ENCODE peak calls at places on chromosomes 6 and 20, in ten cellular contexts. M, X, G, F, Z, V, I, Q, L and D are unnamed samples.

GRCh38 chr6:70371454-70372105 is 41.7 kb upstream of the FAM135A start:
- DNase-seq in X (no peak), G (no peak), F (no peak), L (no peak), M (no peak), Q (no peak), Z (no peak), V (peak; percentile 67), I (peak; percentile 47), D (peak; percentile 68)

GRCh38 chr6:63598251-63599036 is 26.2 kb downstream of the LOC128125822 start:
- DNase-seq in V (peak; percentile 69), Q (peak; percentile 74), X (peak; percentile 57), L (peak; percentile 76), Z (peak; percentile 72), I (peak; percentile 83), G (peak; percentile 53), F (peak; percentile 50), M (peak; percentile 25), D (peak; percentile 83)

GRCh38 chr6:37260063-37260843 is 2.3 kb upstream of the TMEM217 start:
- DNase-seq in F (no peak), M (no peak), I (peak; percentile 64), G (no peak), V (no peak), Z (no peak), X (no peak), L (no peak), Q (no peak), D (peak; percentile 44)

GRCh38 chr6:158303210-158303731 is 9.0 kb upstream of the TULP4 start:
- DNase-seq in X (no peak), L (no peak), F (no peak), V (peak; percentile 49), M (no peak), Z (no peak), I (no peak), Q (no peak), G (no peak), D (no peak)

GRCh38 chr6:69026715-69027114 is 391.6 kb downstream of the ADGRB3 start:
- DNase-seq in Z (no peak), F (no peak), M (no peak), G (no peak), L (no peak), X (no peak), I (no peak), Q (no peak), V (no peak), D (no peak)

GRCh38 chr6:36907781-36908180 is 22.0 kb downstream of the C6orf89 start:
- DNase-seq in F (no peak), I (no peak), V (no peak), G (peak; percentile 56), X (no peak), Q (peak; percentile 71), L (peak; percentile 91), M (no peak), Z (no peak), D (no peak)

GRCh38 chr6:45895569-45895968 is 120.1 kb downstream of the CLIC5 start:
- DNase-seq in I (no peak), Z (no peak), L (no peak), Q (no peak), M (no peak), G (no peak), F (no peak), V (no peak), X (no peak), D (no peak)

GRCh38 chr6:41255638-41256246 is 27.6 kb downstream of the TREML4 start:
- DNase-seq in X (no peak), Z (no peak), F (no peak), Q (no peak), L (no peak), G (no peak), V (no peak), I (no peak), M (no peak), D (peak; percentile 31)

GRCh38 chr6:99619409-99619762 is 12.8 kb downstream of the PRDM13 start:
- DNase-seq in Z (no peak), X (no peak), M (no peak), F (no peak), L (no peak), G (no peak), I (no peak), V (no peak), Q (no peak), D (no peak)

GRCh38 chr6:99617131-99617530 is 10.5 kb downstream of the PRDM13 start:
- DNase-seq in Q (no peak), V (no peak), L (no peak), G (no peak), I (no peak), M (no peak), X (no peak), Z (no peak), F (no peak), D (no peak)

GRCh38 chr6:99613705-99614429 is 7.2 kb downstream of the PRDM13 start:
- DNase-seq in F (no peak), X (no peak), Z (no peak), I (peak; percentile 60), Q (no peak), M (no peak), G (no peak), V (no peak), L (no peak), D (peak; percentile 48)

GRCh38 chr6:99614430-99615161 is 8.0 kb downstream of the PRDM13 start:
- DNase-seq in F (no peak), Z (no peak), L (no peak), Q (no peak), X (no peak), V (no peak), G (no peak), M (no peak), I (peak; percentile 56), D (peak; percentile 62)

DNA sequence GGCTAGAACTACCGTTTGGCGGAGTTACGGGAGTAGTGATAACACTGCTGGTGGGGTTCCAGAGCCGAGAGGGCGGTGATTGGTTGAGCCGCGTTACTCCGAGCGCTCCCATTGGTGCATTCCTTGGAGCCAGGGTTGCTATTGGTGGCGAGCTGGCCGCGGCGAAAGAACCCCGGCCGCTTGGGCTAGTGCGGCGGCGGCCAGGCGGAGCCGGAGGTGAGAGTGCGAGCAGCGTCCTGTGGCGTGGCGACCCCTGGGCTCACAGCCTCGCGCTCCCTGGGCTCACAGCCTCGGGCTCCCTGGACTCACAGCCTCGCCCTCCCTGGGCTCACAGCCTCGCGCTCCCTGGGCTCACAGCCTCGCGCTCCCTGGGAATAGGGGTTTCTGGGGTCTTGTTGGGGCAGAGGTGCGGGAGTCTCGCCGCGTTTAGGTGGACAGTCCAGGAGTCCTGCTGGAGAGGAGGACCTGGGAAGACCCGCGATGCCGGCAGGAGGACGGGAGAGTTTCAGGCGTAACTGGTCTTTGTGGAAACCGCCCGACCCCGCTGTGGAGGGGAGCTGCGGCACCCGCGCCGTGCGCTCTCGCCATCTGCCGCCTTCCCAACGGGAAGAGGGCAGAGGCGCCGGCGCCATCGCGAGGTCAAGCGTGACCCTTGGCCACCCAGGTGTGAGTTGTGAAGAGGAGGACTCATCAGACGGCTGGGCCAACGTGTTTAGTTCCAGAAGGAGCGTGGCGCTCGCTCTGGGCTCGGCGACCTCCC is 12.2 kb downstream of the PRDM13 start:
- DNase-seq in I (no peak), Q (no peak), V (no peak), G (no peak), X (no peak), L (no peak), M (no peak), Z (no peak), F (no peak), D (no peak)
- H3K27me3 ChIP-seq in I (peaks cover 70% of the 10 kb centered on the region), Q (peaks cover 14% of the 10 kb centered on the region), V (peaks cover 65% of the 10 kb centered on the region), G (no peaks in the 10 kb centered on the region), X (peaks cover 1% of the 10 kb centered on the region), L (peaks cover 96% of the 10 kb centered on the region), M (peaks cover 81% of the 10 kb centered on the region), Z (peaks cover 10% of the 10 kb centered on the region), F (peaks cover 89% of the 10 kb centered on the region), D (no peaks in the 10 kb centered on the region)

GRCh38 chr20:2804041-2804828 is 3.8 kb upstream of the CPXM1 start:
- DNase-seq in Q (no peak), I (no peak), L (no peak), F (peak; percentile 30), X (no peak), M (no peak), Z (no peak), V (no peak), G (no peak), D (no peak)

GRCh38 chr20:2806351-2806701 is 5.9 kb upstream of the CPXM1 start:
- DNase-seq in I (no peak), X (no peak), F (peak; percentile 16), G (no peak), L (no peak), Q (no peak), M (no peak), Z (no peak), V (no peak), D (no peak)

GRCh38 chr20:2807019-2807418 is 6.6 kb upstream of the CPXM1 start:
- DNase-seq in X (no peak), L (no peak), Q (no peak), F (peak; percentile 19), G (no peak), Z (no peak), M (no peak), I (no peak), V (no peak), D (no peak)

GRCh38 chr20:2805682-2806350 is 5.4 kb upstream of the CPXM1 start:
- DNase-seq in F (no peak), X (no peak), V (no peak), Z (no peak), Q (no peak), G (no peak), L (no peak), M (no peak), I (no peak), D (no peak)

DNA sequence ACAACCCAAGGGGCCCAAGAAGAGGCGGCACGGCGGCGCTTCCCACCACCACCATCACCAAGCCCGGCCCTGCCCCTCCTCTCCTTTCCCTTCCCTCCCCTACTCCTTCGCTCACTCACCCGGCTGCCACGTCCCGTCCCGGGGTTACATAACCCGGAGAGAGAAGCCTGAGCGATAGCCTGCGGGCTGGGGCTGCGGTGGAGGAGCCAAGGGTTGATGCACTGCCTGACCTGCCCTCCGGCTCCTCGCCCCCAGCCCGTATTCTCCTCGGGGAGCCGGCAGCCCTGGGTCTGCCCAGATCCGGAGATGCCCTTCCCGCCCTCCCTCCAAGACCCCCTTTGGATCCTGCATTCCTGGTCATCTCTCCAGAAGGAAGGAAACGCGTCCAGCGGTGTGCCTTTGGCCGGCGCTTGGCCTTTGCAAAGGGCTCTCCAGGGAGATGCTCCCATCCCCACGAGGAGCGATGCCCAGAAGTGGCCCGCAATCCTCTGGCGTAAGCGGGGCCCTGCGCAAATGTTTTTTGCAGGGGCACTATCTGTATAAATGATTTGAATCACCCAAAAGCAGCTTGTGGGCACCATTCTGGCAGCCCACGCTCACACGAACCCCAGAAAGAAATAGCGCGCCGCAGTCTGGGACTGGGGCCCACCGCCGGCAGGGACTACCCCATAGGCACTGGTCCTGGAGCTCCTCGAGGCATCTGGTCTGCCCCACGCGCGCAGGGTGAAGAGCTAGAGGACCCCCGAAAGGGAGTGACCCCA is 4.7 kb upstream of the CPXM1 start:
- DNase-seq in Z (no peak), I (no peak), M (no peak), G (no peak), F (peak; percentile 40), V (no peak), Q (no peak), L (no peak), X (no peak), D (no peak)
- H3K27me3 ChIP-seq in Z (peaks cover 29% of the 10 kb centered on the region), I (peaks cover 16% of the 10 kb centered on the region), M (peaks cover 16% of the 10 kb centered on the region), G (no peaks in the 10 kb centered on the region), F (peaks cover 24% of the 10 kb centered on the region), V (peaks cover 20% of the 10 kb centered on the region), Q (peaks cover 7% of the 10 kb centered on the region), L (peaks cover 32% of the 10 kb centered on the region), X (peaks cover 6% of the 10 kb centered on the region), D (peaks cover 70% of the 10 kb centered on the region)

GRCh38 chr6:167826230-167827061 is at the start of gene AFDN:
- DNase-seq in X (no peak), V (peak; percentile 55), L (peak; percentile 73), G (peak; percentile 76), F (peak; percentile 67), I (peak; percentile 69), M (no peak), Q (peak; percentile 60), Z (no peak), D (peak; percentile 37)
- H3K27me3 ChIP-seq in X (no peaks in the 10 kb centered on the region), V (no peaks in the 10 kb centered on the region), L (no peaks in the 10 kb centered on the region), G (peaks cover 3% of the 10 kb centered on the region), F (no peaks in the 10 kb centered on the region), I (peaks cover 22% of the 10 kb centered on the region), M (no peaks in the 10 kb centered on the region), Q (no peaks in the 10 kb centered on the region), Z (peaks cover 4% of the 10 kb centered on the region), D (no peaks in the 10 kb centered on the region)

GRCh38 chr6:116298273-116298672 is 18.5 kb upstream of the TSPYL1 start:
- DNase-seq in Q (no peak), G (no peak), X (no peak), I (no peak), V (no peak), M (no peak), Z (no peak), L (no peak), F (no peak), D (no peak)
- H3K27me3 ChIP-seq in Q (no peaks in the 10 kb centered on the region), G (no peaks in the 10 kb centered on the region), X (no peaks in the 10 kb centered on the region), I (no peaks in the 10 kb centered on the region), V (no peaks in the 10 kb centered on the region), M (no peaks in the 10 kb centered on the region), Z (no peaks in the 10 kb centered on the region), L (no peaks in the 10 kb centered on the region), F (no peaks in the 10 kb centered on the region), D (no peaks in the 10 kb centered on the region)